ENCODE peak calls at places on chromosome 22, in nine cellular contexts. O, P, G, X, B, K, L, D and A are unnamed samples.
A peak's percentile ranks its signal among the peaks of the same experiment; 100 is the strongest.

GRCh38 chr22:29079218-29079901 is 6.5 kb downstream of the KREMEN1 start:
- DNase-seq in O (no peak), P (no peak), G (no peak), X (no peak), B (no peak), K (no peak), L (no peak), D (no peak), A (no peak)

GRCh38 chr22:27561301-27561820 is 240.2 kb downstream of the MN1 start:
- DNase-seq in O (no peak), P (no peak), G (no peak), X (no peak), B (no peak), K (no peak), L (no peak), D (no peak), A (no peak)

GRCh38 chr22:26835929-26836528 is 178.6 kb downstream of the MIAT start:
- DNase-seq in O (peak; percentile 62), P (peak; percentile 36), G (peak; percentile 50), X (peak; percentile 33), B (peak; percentile 41), K (no peak), L (peak; percentile 94), D (peak; percentile 23), A (peak; percentile 19)

GRCh38 chr22:39416319-39416718 is 16.7 kb downstream of the TAB1 start:
- DNase-seq in O (no peak), P (no peak), G (no peak), X (no peak), B (no peak), K (no peak), L (no peak), D (no peak), A (no peak)

GRCh38 chr22:17786435-17787158 is 12.3 kb upstream of the BID start:
- DNase-seq in O (peak; percentile 88), P (peak; percentile 57), G (peak; percentile 45), X (no peak), B (peak; percentile 46), K (no peak), L (no peak), D (no peak), A (peak; percentile 68)

GRCh38 chr22:50730941-50731661 is 6.9 kb upstream of the ACR start:
- DNase-seq in O (no peak), P (no peak), G (no peak), X (no peak), B (peak; percentile 15), K (peak; percentile 65), L (peak; percentile 54), D (no peak), A (peak; percentile 14)

GRCh38 chr22:17944205-17944725 is 80.1 kb downstream of the MICAL3 start:
- DNase-seq in O (no peak), P (no peak), G (no peak), X (no peak), B (no peak), K (no peak), L (no peak), D (no peak), A (no peak)

GRCh38 chr22:36986242-36986821 is 32.9 kb downstream of the TST start:
- DNase-seq in O (peak; percentile 43), P (peak; percentile 49), G (peak; percentile 67), X (no peak), B (no peak), K (no peak), L (peak; percentile 87), D (no peak), A (no peak)

GRCh38 chr22:35317680-35318290 is 18.1 kb downstream of the TOM1 start:
- DNase-seq in O (no peak), P (no peak), G (no peak), X (peak; percentile 10), B (no peak), K (peak; percentile 46), L (no peak), D (no peak), A (no peak)

GRCh38 chr22:26194877-26195276 is 25.6 kb downstream of the SEZ6L start:
- DNase-seq in O (no peak), P (no peak), G (no peak), X (no peak), B (no peak), K (no peak), L (no peak), D (no peak), A (no peak)

GRCh38 chr22:47658182-47658581 is 895.7 kb downstream of the TBC1D22A start:
- DNase-seq in O (no peak), P (no peak), G (no peak), X (no peak), B (no peak), K (no peak), L (no peak), D (no peak), A (no peak)

DNA sequence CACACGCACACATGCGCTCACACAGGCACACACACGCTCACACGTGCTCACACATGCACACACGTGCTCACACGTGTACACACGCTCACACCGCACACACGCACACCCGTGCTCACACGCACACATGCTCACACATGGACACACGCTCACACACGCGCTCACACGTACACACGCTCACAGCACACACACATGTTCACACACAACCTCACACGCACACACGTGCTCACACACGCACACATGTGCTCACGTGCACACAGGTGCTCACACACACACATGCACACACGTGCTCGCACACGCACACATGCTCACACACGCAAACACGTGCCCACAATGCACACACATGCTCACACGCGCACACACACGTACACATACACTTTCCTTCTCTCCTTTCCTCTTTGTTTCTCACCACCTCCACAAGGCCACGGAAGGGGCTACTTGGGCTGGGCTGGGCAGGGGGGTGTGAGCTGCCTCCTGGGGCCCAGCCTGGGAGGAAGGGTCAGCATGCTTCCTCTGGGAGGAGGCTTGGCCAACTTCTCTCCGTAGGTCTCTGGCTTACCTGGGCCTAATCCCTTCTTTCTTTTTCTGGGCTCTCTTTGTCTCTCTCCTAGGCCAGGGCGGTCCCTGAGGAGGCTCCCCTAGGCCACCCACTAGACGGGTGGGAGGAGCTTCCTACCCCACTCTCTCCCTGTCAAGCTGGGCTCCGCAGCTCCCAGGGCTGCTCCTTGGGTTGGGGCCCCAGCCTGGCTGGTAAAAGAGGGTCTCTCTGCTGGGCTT is 34.5 kb upstream of the PARVG start:
- DNase-seq in O (no peak), P (no peak), G (no peak), X (no peak), B (no peak), K (no peak), L (peak; percentile 72), D (no peak), A (no peak)
- TF ChIP-seq POLR2A in O (no peak), P (no peak), G (no peak), X (no peak), B (no peak), K (no peak), L (no peak), D (no peak), A (no peak)

GRCh38 chr22:46149998-46150549 is at the start of gene PPARA:
- DNase-seq in O (peak; percentile 96), P (peak; percentile 95), G (peak; percentile 75), X (peak; percentile 93), B (peak; percentile 94), K (peak; percentile 91), L (peak; percentile 86), D (peak; percentile 60), A (peak; percentile 90)
- TF ChIP-seq POLR2A in O (no peak), P (no peak), G (no peak), X (peak; percentile 58), B (no peak), K (no peak), L (no peak), D (no peak), A (peak; percentile 71)

GRCh38 chr22:20802452-20802851 is 28.5 kb downstream of the SERPIND1 start:
- DNase-seq in O (no peak), P (no peak), G (no peak), X (no peak), B (no peak), K (no peak), L (no peak), D (no peak), A (no peak)

GRCh38 chr22:20802922-20803553 is 29.1 kb downstream of the SERPIND1 start:
- DNase-seq in O (no peak), P (no peak), G (no peak), X (no peak), B (no peak), K (no peak), L (no peak), D (no peak), A (no peak)

GRCh38 chr22:20805972-20806471 is 32.1 kb downstream of the SERPIND1 start:
- DNase-seq in O (peak; percentile 70), P (no peak), G (no peak), X (no peak), B (no peak), K (no peak), L (no peak), D (peak; percentile 10), A (no peak)

GRCh38 chr22:20803696-20804324 is 29.9 kb downstream of the SERPIND1 start:
- DNase-seq in O (peak; percentile 84), P (peak; percentile 40), G (peak; percentile 56), X (no peak), B (no peak), K (no peak), L (peak; percentile 71), D (peak; percentile 44), A (peak; percentile 28)

DNA sequence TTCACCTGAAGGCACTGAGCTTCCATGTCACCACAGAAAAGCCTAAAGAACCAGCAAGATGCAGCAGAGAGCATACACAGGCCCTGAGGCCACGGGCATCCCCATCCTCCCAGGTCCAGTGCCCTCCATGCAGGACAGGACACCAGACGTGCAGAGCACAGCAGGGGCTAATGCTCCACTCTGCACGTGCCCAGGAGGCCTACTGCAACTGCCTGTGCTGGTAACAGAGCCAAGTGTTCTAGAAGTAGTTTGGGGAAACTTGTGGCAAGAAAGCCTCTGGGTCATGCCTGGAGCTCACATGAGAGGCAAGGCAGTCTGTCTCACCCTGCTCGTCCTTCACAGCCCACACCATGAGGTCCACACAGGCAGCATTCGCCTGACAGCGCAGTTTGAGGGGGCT is 30.7 kb downstream of the SERPIND1 start:
- DNase-seq in O (no peak), P (no peak), G (no peak), X (no peak), B (no peak), K (no peak), L (no peak), D (no peak), A (no peak)
- TF ChIP-seq POLR2A in O (no peak), P (no peak), G (no peak), X (no peak), B (no peak), K (no peak), L (no peak), D (no peak), A (no peak)

DNA sequence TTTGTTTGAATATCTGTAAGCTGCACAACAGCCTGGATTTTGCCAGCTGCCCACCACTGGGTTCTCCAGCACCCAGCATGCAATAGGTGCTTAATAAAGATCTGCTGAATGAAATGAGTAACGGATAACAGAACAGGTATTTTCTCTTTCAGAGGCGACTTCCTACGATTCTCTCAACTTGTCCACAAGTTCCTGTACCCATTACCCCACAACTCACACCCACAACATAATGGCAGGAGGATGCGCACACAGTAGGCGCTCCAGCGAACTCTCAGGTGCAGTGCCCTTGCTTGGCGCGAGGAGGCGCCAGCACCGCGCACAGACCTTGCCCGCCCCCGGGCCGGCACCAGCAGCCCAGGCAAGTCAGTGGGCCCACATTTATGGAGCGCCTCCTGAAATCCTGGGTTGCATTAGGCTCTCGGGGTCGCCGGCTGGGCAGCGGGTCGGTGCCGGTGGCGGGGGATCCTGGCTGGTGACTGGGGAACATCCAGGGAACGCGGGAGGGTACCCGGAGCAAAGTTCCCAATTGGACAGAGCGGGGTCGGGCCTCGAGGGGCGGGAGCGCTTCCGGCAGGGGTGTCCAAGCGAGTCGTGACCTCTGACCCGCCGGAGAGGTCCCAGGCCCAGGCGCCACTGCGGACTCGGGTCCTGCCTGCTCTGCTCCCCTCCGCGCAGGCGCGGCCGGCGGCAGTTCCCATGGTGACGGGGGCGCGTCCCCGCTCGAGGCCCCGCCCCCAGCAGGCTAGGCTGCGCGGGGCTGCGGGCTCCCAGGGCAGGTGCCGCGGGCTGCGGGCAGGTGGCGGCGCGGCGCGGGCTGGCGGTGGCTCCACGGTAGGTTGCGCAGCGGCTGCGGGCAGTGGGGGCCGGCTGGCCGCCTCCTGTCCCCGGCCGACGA is at the start of gene KIAA1671:
- DNase-seq in O (peak; percentile 92), P (peak; percentile 91), G (peak; percentile 56), X (peak; percentile 92), B (peak; percentile 94), K (peak; percentile 89), L (peak; percentile 98), D (peak; percentile 27), A (peak; percentile 80)
- TF ChIP-seq POLR2A in O (no peak), P (no peak), G (no peak), X (peak; percentile 39), B (peak; percentile 82), K (no peak), L (no peak), D (no peak), A (peak; percentile 56)